ENCODE peak calls at places on chromosomes 11 and 22, in four cellular contexts. I, A, C and J are unnamed samples.

GRCh38 chr11:22725079-22725478 is 58.7 kb downstream of the GAS2 start:
- DNase-seq in A (peak), C (no peak), I (no peak), J (no peak)

GRCh38 chr11:129455756-129456436 is 80.2 kb downstream of the BARX2 start:
- DNase-seq in A (no peak), I (no peak), C (peak), J (no peak)

GRCh38 chr11:64239662-64240466 is 1.0 kb upstream of the FKBP2 start:
- DNase-seq in I (peak), C (no peak), A (no peak), J (no peak)

GRCh38 chr11:30876228-30876627 is 290.1 kb upstream of the MPPED2 start:
- DNase-seq in C (no peak), A (no peak), I (no peak), J (no peak)

GRCh38 chr11:10379433-10379832 is 74.6 kb downstream of the ADM start:
- DNase-seq in C (peak), I (no peak), A (peak), J (no peak)

GRCh38 chr11:68938816-68939582 is 35.3 kb downstream of the IGHMBP2 start:
- DNase-seq in C (no peak), I (no peak), A (no peak), J (no peak)

GRCh38 chr11:43619863-43620505 is 60.6 kb upstream of the HSD17B12 start:
- DNase-seq in A (no peak), C (no peak), I (no peak), J (no peak)

GRCh38 chr22:17897411-17897810 is 123.1 kb upstream of the BID start:
- DNase-seq in I (no peak), A (no peak), C (no peak), J (no peak)

GRCh38 chr11:68099474-68100405 is 21.4 kb downstream of the CHKA start:
- DNase-seq in A (peak), I (peak), C (no peak), J (no peak)

GRCh38 chr22:27874185-27874584 is 44.9 kb downstream of the PITPNB start:
- DNase-seq in I (no peak), A (no peak), C (no peak), J (no peak)

GRCh38 chr22:43448048-43448447 is 36.2 kb downstream of the MPPED1 start:
- DNase-seq in C (no peak), A (no peak), I (no peak), J (no peak)

GRCh38 chr11:40293655-40294342 is 1165.7 kb downstream of the LRRC4C start:
- DNase-seq in A (peak), C (peak), I (peak), J (no peak)

GRCh38 chr22:49365191-49365837 is 462.4 kb downstream of the BRD1 start:
- DNase-seq in I (no peak), C (no peak), A (no peak), J (no peak)
- TF ChIP-seq CTCF in I (no peak), C (no peak), A (no peak), J (no peak)

GRCh38 chr11:95968585-95968984 is 44.7 kb upstream of the MTMR2 start:
- DNase-seq in A (no peak), I (no peak), C (peak), J (no peak)
- TF ChIP-seq CTCF in A (peak), I (peak), C (peak), J (no peak)

GRCh38 chr11:82225930-82226329 is 507.7 kb downstream of the FAM181B start:
- DNase-seq in I (no peak), C (peak), A (no peak), J (no peak)
- TF ChIP-seq CTCF in I (no peak), C (no peak), A (no peak), J (no peak)

DNA sequence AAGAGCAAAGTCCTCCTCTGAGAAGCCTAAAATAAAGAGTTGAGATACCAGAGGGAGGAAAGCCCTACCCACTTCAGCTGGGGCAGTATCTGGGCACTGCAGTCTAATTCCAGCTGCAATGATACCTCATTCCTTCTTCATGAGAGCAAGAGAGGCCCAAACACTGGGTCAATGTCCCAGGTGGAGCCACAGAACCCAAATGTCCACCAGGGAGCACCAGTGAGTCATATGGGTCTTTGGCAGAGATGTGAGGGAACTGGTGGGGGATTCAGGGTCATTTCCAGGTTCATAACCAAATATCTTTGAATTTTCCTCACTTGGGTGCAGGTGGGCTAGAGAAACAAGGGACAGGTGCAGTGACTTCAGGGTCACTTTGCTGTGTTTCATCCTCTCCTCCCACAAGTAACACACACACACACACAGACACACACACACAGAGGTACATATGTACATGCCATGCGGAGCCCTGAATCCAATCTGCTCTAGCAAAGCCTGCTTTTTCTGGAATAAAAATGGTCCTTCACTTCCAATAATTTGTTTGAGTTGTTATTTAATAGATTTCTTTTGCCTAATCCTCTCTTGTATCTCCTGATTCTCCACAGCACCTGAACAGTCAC is 585.4 kb downstream of the SOX6 start:
- DNase-seq in A (peak), C (peak), I (peak), J (no peak)
- TF ChIP-seq CTCF in A (peak), C (peak), I (peak), J (no peak)

DNA sequence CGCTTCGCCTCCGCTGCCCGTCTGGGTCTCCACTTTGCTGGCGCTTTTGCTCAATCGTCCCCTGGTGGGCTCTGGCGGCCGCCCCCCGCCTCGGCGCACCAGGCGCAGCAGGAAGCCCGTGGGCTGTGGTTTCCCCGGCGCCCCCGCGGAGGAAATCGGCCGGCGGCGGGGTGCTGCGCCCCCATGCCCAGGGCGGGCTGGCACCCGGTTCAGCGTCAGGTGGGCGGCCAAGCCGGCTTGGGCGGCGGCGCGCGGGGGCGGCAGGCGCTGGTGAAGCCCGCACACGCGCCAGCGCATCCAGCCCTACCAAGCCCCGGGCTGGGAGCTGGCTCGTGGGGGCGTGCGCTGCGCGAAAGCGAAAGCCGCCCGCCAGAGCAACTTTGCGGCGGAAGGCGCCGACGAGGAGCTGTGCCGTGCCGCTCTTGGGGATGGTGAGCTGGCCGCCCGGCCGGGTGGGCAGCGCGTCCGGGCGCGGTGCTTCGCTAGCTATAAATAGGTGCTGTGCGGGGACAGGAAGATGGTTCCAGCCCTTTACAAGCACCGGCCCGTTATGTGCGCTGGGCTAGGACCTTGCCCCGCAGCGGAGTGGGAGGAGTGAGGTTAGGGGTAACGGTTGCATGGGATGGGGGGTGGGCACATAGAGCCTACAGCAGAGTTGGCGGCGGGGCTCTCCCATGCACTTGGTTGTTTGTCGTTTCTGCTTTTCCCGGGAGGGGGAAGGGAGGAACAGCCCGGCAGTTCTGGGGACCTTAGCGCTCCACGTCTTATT is 25.0 kb upstream of the SUSD2 start:
- DNase-seq in A (peak), C (peak), I (peak), J (peak)
- TF ChIP-seq CTCF in A (no peak), C (no peak), I (no peak), J (no peak)

GRCh38 chr11:65557280-65558001 is 718 bp downstream of the LTBP3 start:
- DNase-seq in I (no peak), A (no peak), C (no peak), J (no peak)

GRCh38 chr11:65559535-65559934 is 1.4 kb upstream of the LTBP3 start:
- DNase-seq in A (no peak), C (no peak), I (no peak), J (no peak)

GRCh38 chr11:65556470-65557279 is 1.5 kb downstream of the LTBP3 start:
- DNase-seq in C (no peak), A (no peak), I (no peak), J (no peak)

GRCh38 chr11:65558785-65559509 is 788 bp upstream of the LTBP3 start:
- DNase-seq in I (no peak), C (no peak), A (peak), J (no peak)

DNA sequence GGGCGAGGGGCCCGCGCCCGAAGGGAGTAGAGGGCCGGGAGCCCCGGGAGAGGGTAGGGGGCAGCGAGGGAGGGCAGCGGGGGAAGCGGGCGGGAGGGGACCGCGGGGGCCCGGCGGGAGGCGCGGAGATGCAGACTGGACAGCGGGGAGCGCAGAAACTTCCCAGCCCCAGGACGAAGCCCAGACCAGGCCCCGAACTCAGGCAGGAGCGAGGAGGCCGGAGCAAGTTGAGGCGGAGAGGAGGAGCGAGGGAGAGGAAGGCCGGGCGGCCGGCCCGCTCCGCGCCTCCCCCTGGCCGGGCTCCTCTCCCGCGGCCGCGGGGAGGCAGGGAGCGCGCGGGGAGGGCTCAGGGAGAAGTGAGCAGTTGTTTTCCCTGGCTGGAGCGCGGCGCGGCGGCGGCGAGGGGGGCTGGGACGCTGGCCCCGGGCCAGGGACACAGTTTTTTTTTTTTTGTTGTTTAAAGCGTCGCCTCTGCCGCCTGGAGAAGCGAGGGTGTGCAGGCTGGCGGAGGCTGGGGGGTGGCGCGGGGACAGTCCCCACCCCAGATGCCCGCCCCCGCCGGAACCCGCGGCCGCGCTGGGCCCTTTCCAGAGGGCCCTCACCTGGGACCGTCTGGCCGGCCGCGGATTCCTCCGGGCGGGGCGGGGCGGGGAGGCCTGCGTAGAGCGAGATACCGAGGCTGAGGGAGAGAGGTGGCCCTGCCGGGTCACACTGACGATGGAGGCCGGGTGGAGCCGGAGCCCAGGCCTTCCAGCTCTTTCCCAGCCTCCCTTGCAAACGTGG is at the start of gene LTBP3:
- DNase-seq in C (no peak), A (peak), I (peak), J (peak)
- TF ChIP-seq CTCF in C (no peak), A (no peak), I (peak), J (no peak)

DNA sequence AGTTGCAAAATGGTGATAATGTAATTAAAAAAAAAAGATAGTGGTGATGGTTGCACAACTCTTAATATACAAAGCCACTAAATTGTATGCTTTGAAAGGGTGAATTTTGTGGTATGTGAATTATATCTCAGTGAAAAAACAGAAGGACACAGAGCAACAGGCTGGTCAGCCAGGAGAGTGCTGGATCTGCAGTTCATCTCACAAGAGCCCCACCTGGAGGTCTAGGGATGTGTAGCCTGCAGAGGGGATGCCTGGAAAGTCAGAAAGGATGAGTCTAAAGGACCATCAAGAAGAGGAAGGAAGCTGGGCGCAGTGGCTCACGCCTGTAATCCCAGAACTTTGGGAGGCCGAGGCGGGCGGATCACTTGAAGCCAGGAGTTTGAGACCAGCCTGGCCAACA is 9.0 kb downstream of the POLR3H start:
- DNase-seq in I (no peak), A (no peak), C (no peak), J (no peak)
- TF ChIP-seq CTCF in I (no peak), A (no peak), C (peak), J (no peak)

GRCh38 chr11:105219269-105219668 is 79.7 kb upstream of the CARD18 start:
- DNase-seq in I (no peak), C (no peak), A (no peak), J (no peak)
- TF ChIP-seq CTCF in I (no peak), C (no peak), A (no peak), J (no peak)